ENCODE peak calls at places on chromosomes 6 and 20, in four cellular contexts. One of them, this sample, is unnamed.

GRCh38 chr20:10111144-10111771 is 76.5 kb downstream of the ANKEF1 start:
- DNase-seq in bronchial epithelial cell: peak; percentile 40
- DNase-seq in CD8-positive, alpha-beta T cell: no peak
- DNase-seq in MCF 10A: no peak
- DNase-seq in this sample: peak; percentile 22

GRCh38 chr6:16690244-16691142 is 70.8 kb downstream of the ATXN1 start:
- DNase-seq in bronchial epithelial cell: peak; percentile 93
- DNase-seq in MCF 10A: peak; percentile 64
- DNase-seq in CD8-positive, alpha-beta T cell: no peak
- DNase-seq in this sample: no peak

GRCh38 chr6:111972714-111973678 is 80.9 kb upstream of the CCN6 start:
- DNase-seq in CD8-positive, alpha-beta T cell: peak; percentile 85
- DNase-seq in MCF 10A: peak; percentile 74
- DNase-seq in bronchial epithelial cell: peak; percentile 93
- DNase-seq in this sample: peak; percentile 28

GRCh38 chr6:6678811-6679210 is 90.3 kb downstream of the LY86 start:
- DNase-seq in MCF 10A: no peak
- DNase-seq in bronchial epithelial cell: no peak
- DNase-seq in CD8-positive, alpha-beta T cell: no peak
- DNase-seq in this sample: no peak

GRCh38 chr20:32521780-32522524 is 63.2 kb downstream of the NOL4L start:
- DNase-seq in CD8-positive, alpha-beta T cell: peak; percentile 68
- DNase-seq in bronchial epithelial cell: peak; percentile 22
- DNase-seq in MCF 10A: peak; percentile 55
- DNase-seq in this sample: peak; percentile 69

GRCh38 chr6:44826277-44826676 is 438.8 kb downstream of the CDC5L start:
- DNase-seq in MCF 10A: no peak
- DNase-seq in CD8-positive, alpha-beta T cell: no peak
- DNase-seq in bronchial epithelial cell: no peak
- DNase-seq in this sample: no peak

GRCh38 chr20:45467861-45468260 is 1.7 kb upstream of the WFDC2 start:
- DNase-seq in CD8-positive, alpha-beta T cell: no peak
- DNase-seq in MCF 10A: no peak
- DNase-seq in bronchial epithelial cell: no peak
- DNase-seq in this sample: peak; percentile 50

GRCh38 chr6:40954446-40955180 is 84.4 kb downstream of the UNC5CL start:
- DNase-seq in bronchial epithelial cell: no peak
- DNase-seq in MCF 10A: no peak
- DNase-seq in CD8-positive, alpha-beta T cell: no peak
- DNase-seq in this sample: no peak

GRCh38 chr20:38805958-38806854 is 709 bp downstream of the PPP1R16B start:
- DNase-seq in MCF 10A: no peak
- DNase-seq in bronchial epithelial cell: no peak
- DNase-seq in CD8-positive, alpha-beta T cell: peak; percentile 70
- DNase-seq in this sample: no peak

GRCh38 chr6:150628908-150629307 is 29.2 kb downstream of the PLEKHG1 start:
- DNase-seq in bronchial epithelial cell: no peak
- DNase-seq in CD8-positive, alpha-beta T cell: no peak
- DNase-seq in MCF 10A: no peak
- DNase-seq in this sample: no peak

GRCh38 chr20:63950701-63951397 is 5.4 kb downstream of the UCKL1 start:
- DNase-seq in MCF 10A: no peak
- DNase-seq in bronchial epithelial cell: no peak
- DNase-seq in CD8-positive, alpha-beta T cell: no peak
- DNase-seq in this sample: no peak

GRCh38 chr6:2185056-2185455 is 60.3 kb downstream of the GMDS start:
- DNase-seq in CD8-positive, alpha-beta T cell: no peak
- DNase-seq in bronchial epithelial cell: no peak
- DNase-seq in MCF 10A: no peak
- DNase-seq in this sample: no peak

GRCh38 chr6:72769459-72770125 is 147.7 kb downstream of the KCNQ5 start:
- DNase-seq in bronchial epithelial cell: no peak
- DNase-seq in CD8-positive, alpha-beta T cell: no peak
- DNase-seq in MCF 10A: no peak
- DNase-seq in this sample: no peak

GRCh38 chr6:31010393-31011060 is at the start of gene MUC22:
- DNase-seq in CD8-positive, alpha-beta T cell: no peak
- DNase-seq in MCF 10A: peak; percentile 41
- DNase-seq in bronchial epithelial cell: peak; percentile 87
- DNase-seq in this sample: no peak

GRCh38 chr6:111456208-111456607 is 26.8 kb downstream of the REV3L start:
- DNase-seq in bronchial epithelial cell: no peak
- DNase-seq in MCF 10A: no peak
- DNase-seq in CD8-positive, alpha-beta T cell: no peak
- DNase-seq in this sample: no peak

GRCh38 chr6:76682842-76683241 is 610.4 kb upstream of the IMPG1 start:
- DNase-seq in bronchial epithelial cell: peak; percentile 26
- DNase-seq in MCF 10A: peak; percentile 32
- DNase-seq in CD8-positive, alpha-beta T cell: no peak
- DNase-seq in this sample: no peak

GRCh38 chr20:48038703-48039102 is 253.4 kb upstream of the SULF2 start:
- DNase-seq in CD8-positive, alpha-beta T cell: no peak
- DNase-seq in MCF 10A: no peak
- DNase-seq in bronchial epithelial cell: no peak
- DNase-seq in this sample: no peak